ENCODE peak calls at places on chromosome 3, in four cellular contexts. One of them, this sample, is unnamed.

GRCh38 chr3:32105291-32106131 is 909 bp upstream of the GPD1L start:
- DNase-seq in adrenal gland: no peak
- DNase-seq in ovary: no peak
- DNase-seq in A549: peak
- DNase-seq in this sample: no peak

GRCh38 chr3:38646630-38647029 is 2.9 kb downstream of the SCN5A start:
- DNase-seq in ovary: no peak
- DNase-seq in adrenal gland: peak
- DNase-seq in A549: peak
- DNase-seq in this sample: peak

GRCh38 chr3:39067286-39067685 is 15.5 kb downstream of the WDR48 start:
- DNase-seq in A549: no peak
- DNase-seq in ovary: no peak
- DNase-seq in adrenal gland: no peak
- DNase-seq in this sample: no peak

GRCh38 chr3:185637388-185637787 is 51.3 kb downstream of the SENP2 start:
- DNase-seq in adrenal gland: no peak
- DNase-seq in ovary: no peak
- DNase-seq in A549: no peak
- DNase-seq in this sample: no peak

GRCh38 chr3:51176923-51177322 is 208.2 kb upstream of the MANF start:
- DNase-seq in ovary: no peak
- DNase-seq in adrenal gland: no peak
- DNase-seq in A549: no peak
- DNase-seq in this sample: no peak

GRCh38 chr3:115930922-115931321 is 307.6 kb downstream of the GAP43 start:
- DNase-seq in adrenal gland: no peak
- DNase-seq in ovary: no peak
- DNase-seq in A549: no peak
- DNase-seq in this sample: no peak

GRCh38 chr3:192449036-192449435 is 278.3 kb downstream of the FGF12 start:
- DNase-seq in ovary: no peak
- DNase-seq in A549: no peak
- DNase-seq in adrenal gland: no peak
- DNase-seq in this sample: no peak

GRCh38 chr3:84680700-84681099 is 278.1 kb upstream of the CADM2 start:
- DNase-seq in A549: no peak
- DNase-seq in adrenal gland: no peak
- DNase-seq in ovary: no peak
- DNase-seq in this sample: no peak

GRCh38 chr3:32337501-32337900 is 54.2 kb upstream of the CMTM7 start:
- DNase-seq in adrenal gland: no peak
- DNase-seq in A549: no peak
- DNase-seq in ovary: no peak
- DNase-seq in this sample: no peak

GRCh38 chr3:82165266-82165665 is 403.8 kb upstream of the GBE1 start:
- DNase-seq in ovary: no peak
- DNase-seq in adrenal gland: no peak
- DNase-seq in A549: no peak
- DNase-seq in this sample: no peak

GRCh38 chr3:3666664-3667063 is 132.6 kb upstream of the LRRN1 start:
- DNase-seq in A549: no peak
- DNase-seq in adrenal gland: no peak
- DNase-seq in ovary: no peak
- DNase-seq in this sample: no peak

GRCh38 chr3:183563686-183563941 is 8.1 kb upstream of the KLHL6 start:
- DNase-seq in A549: no peak
- DNase-seq in ovary: no peak
- DNase-seq in adrenal gland: no peak
- DNase-seq in this sample: no peak

GRCh38 chr3:127590282-127590592 is 296 bp downstream of the TPRA1 start:
- DNase-seq in A549: no peak
- DNase-seq in ovary: no peak
- DNase-seq in adrenal gland: no peak
- DNase-seq in this sample: no peak

GRCh38 chr3:178310833-178311380 is 225.3 kb upstream of the KCNMB2 start:
- DNase-seq in A549: no peak
- DNase-seq in ovary: no peak
- DNase-seq in adrenal gland: no peak
- DNase-seq in this sample: no peak

GRCh38 chr3:133926736-133927542 is 31.3 kb upstream of the RAB6B start:
- DNase-seq in A549: no peak
- DNase-seq in ovary: no peak
- DNase-seq in adrenal gland: no peak
- DNase-seq in this sample: no peak
- H3K4me3 ChIP-seq in A549: peak
- H3K4me3 ChIP-seq in ovary: peak
- H3K4me3 ChIP-seq in adrenal gland: no peak
- H3K4me3 ChIP-seq in this sample: peak

GRCh38 chr3:11641316-11641682 is 2.4 kb downstream of the VGLL4 start:
- DNase-seq in A549: peak
- DNase-seq in adrenal gland: no peak
- DNase-seq in ovary: no peak
- DNase-seq in this sample: no peak

GRCh38 chr3:11640009-11640673 is 3.6 kb downstream of the VGLL4 start:
- DNase-seq in A549: no peak
- DNase-seq in adrenal gland: no peak
- DNase-seq in ovary: no peak
- DNase-seq in this sample: no peak

GRCh38 chr3:11642455-11643162 is 1.1 kb downstream of the VGLL4 start:
- DNase-seq in ovary: peak
- DNase-seq in adrenal gland: peak
- DNase-seq in A549: peak
- DNase-seq in this sample: peak

GRCh38 chr3:11641683-11642407 is 1.9 kb downstream of the VGLL4 start:
- DNase-seq in A549: peak
- DNase-seq in adrenal gland: no peak
- DNase-seq in ovary: no peak
- DNase-seq in this sample: no peak

GRCh38 chr3:11643212-11644087 is at the start of gene VGLL4:
- DNase-seq in adrenal gland: peak
- DNase-seq in ovary: peak
- DNase-seq in A549: peak
- DNase-seq in this sample: peak
- TF ChIP-seq POLR2A in adrenal gland: peak
- TF ChIP-seq POLR2A in ovary: peak
- TF ChIP-seq POLR2A in A549: peak
- TF ChIP-seq POLR2A in this sample: no peak

GRCh38 chr3:53382106-53382505 is 34.8 kb upstream of the DCP1A start:
- DNase-seq in A549: no peak
- DNase-seq in ovary: no peak
- DNase-seq in adrenal gland: no peak
- DNase-seq in this sample: no peak

GRCh38 chr3:53379898-53380297 is 32.6 kb upstream of the DCP1A start:
- DNase-seq in ovary: peak
- DNase-seq in adrenal gland: no peak
- DNase-seq in A549: no peak
- DNase-seq in this sample: no peak

GRCh38 chr3:53384465-53385277 is 37.3 kb upstream of the DCP1A start:
- DNase-seq in A549: no peak
- DNase-seq in ovary: no peak
- DNase-seq in adrenal gland: no peak
- DNase-seq in this sample: no peak
- TF ChIP-seq CTCF in A549: no peak
- TF ChIP-seq CTCF in ovary: no peak
- TF ChIP-seq CTCF in adrenal gland: no peak
- TF ChIP-seq CTCF in this sample: no peak

GRCh38 chr3:49133226-49133951 is 539 bp upstream of the LAMB2 start:
- DNase-seq in A549: peak
- DNase-seq in adrenal gland: peak
- DNase-seq in ovary: peak
- DNase-seq in this sample: peak

GRCh38 chr3:49132437-49133225 is at the start of gene LAMB2:
- DNase-seq in ovary: peak
- DNase-seq in A549: peak
- DNase-seq in adrenal gland: peak
- DNase-seq in this sample: peak

GRCh38 chr3:49131040-49131439 is 1.8 kb downstream of the LAMB2 start:
- DNase-seq in adrenal gland: no peak
- DNase-seq in A549: no peak
- DNase-seq in ovary: no peak
- DNase-seq in this sample: no peak

GRCh38 chr3:49132073-49132436 is 795 bp downstream of the LAMB2 start:
- DNase-seq in ovary: no peak
- DNase-seq in adrenal gland: no peak
- DNase-seq in A549: no peak
- DNase-seq in this sample: no peak

DNA sequence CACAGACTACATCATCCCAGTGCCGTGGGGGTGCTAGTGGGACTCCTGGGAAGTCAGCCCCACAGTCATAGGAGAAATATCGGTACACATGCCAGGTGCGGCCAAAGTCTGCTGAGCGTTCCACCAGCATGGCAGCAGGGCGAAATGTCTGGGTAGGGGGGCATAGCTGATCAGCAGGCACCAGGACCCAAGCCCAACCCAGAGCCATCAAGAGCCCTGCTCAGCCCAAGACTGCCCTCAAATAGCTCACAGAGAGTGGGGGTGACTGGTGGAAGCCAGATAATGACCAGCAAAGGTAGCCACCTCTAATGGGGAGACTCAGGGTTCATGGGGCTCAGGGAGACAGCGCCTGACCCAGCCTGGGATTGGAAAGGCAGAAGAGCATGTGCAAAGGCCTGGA is 1.3 kb downstream of the LAMB2 start:
- DNase-seq in A549: no peak
- DNase-seq in ovary: no peak
- DNase-seq in adrenal gland: no peak
- DNase-seq in this sample: no peak
- H3K4me3 ChIP-seq in A549: peak
- H3K4me3 ChIP-seq in ovary: peak
- H3K4me3 ChIP-seq in adrenal gland: no peak
- H3K4me3 ChIP-seq in this sample: no peak

GRCh38 chr3:48663489-48664312 is 1.0 kb upstream of the CELSR3 start:
- DNase-seq in adrenal gland: peak
- DNase-seq in A549: peak
- DNase-seq in ovary: peak
- DNase-seq in this sample: peak
- TF ChIP-seq POLR2A in adrenal gland: peak
- TF ChIP-seq POLR2A in A549: peak
- TF ChIP-seq POLR2A in ovary: peak
- TF ChIP-seq POLR2A in this sample: no peak

GRCh38 chr3:25782938-25783660 is at the start of gene NGLY1:
- DNase-seq in adrenal gland: peak
- DNase-seq in ovary: peak
- DNase-seq in A549: peak
- DNase-seq in this sample: peak
- TF ChIP-seq CTCF in adrenal gland: peak
- TF ChIP-seq CTCF in ovary: peak
- TF ChIP-seq CTCF in A549: no peak
- TF ChIP-seq CTCF in this sample: no peak

DNA sequence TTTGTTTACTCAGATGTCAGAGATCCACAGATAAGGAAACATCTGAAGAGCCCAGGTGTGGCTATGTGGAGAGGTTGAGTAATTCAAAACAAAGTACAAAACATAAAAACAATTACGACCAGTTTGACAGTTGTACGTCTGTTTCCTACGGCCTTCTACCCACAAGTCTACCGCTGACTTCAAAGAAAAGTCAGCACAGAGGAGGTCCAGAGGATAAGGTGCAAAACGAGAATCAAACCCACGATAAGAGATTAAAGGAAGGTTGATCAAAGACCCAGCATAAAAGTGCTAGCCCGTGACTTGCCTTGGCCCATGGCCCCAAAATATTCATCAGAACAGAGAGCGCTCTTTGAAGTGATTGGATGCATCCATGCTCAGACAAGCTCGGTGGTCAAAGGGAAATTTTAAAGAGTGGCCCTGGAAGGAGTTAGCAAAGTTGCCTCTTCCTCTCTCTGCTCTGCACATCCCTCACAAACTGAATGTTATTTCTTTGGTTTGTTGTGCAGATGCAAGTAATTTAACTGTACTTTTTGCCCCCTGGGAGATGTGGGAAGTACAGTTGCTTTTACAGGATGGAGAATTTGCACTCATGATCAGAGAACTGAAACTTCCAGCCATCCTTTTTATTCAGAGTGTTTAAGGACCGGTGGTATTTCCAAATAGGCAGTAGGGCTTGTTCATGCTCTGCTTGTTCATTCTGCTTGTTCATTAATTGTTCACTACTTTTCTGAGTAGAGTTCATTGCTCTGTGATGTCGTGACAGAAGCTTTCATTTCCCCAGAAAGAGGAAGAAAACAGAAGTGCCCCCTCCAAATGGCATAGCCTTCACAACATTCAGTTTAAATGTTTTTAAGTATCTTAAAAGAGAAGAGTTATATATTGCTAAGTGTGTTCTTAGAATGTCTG is 31.1 kb downstream of the MME start:
- DNase-seq in ovary: no peak
- DNase-seq in A549: no peak
- DNase-seq in adrenal gland: no peak
- DNase-seq in this sample: no peak
- H3K4me3 ChIP-seq in ovary: no peak
- H3K4me3 ChIP-seq in A549: no peak
- H3K4me3 ChIP-seq in adrenal gland: no peak
- H3K4me3 ChIP-seq in this sample: no peak

GRCh38 chr3:45227131-45227819 is 1.2 kb upstream of the TMEM158 start:
- DNase-seq in A549: no peak
- DNase-seq in ovary: no peak
- DNase-seq in adrenal gland: no peak
- DNase-seq in this sample: no peak
- TF ChIP-seq POLR2A in A549: no peak
- TF ChIP-seq POLR2A in ovary: no peak
- TF ChIP-seq POLR2A in adrenal gland: no peak
- TF ChIP-seq POLR2A in this sample: no peak

GRCh38 chr3:147383617-147384016 is 22.7 kb downstream of the ZIC4 start:
- DNase-seq in adrenal gland: no peak
- DNase-seq in ovary: no peak
- DNase-seq in A549: no peak
- DNase-seq in this sample: no peak
- TF ChIP-seq CTCF in adrenal gland: no peak
- TF ChIP-seq CTCF in ovary: no peak
- TF ChIP-seq CTCF in A549: peak
- TF ChIP-seq CTCF in this sample: no peak

This sample was measured in lower leg skin.